ENCODE peak calls at places on chromosomes 12 and 14, in five cellular contexts. Y, K, O, T and I are unnamed samples.
A peak's percentile ranks its signal among the peaks of the same experiment; 100 is the strongest.

GRCh38 chr12:112234303-112234702 is 108.9 kb downstream of the TRAFD1 start:
- DNase-seq in Y (no peak), K (no peak), O (no peak), T (no peak), I (no peak)

GRCh38 chr14:74524076-74524812 is 30.7 kb downstream of the ISCA2 start:
- DNase-seq in Y (no peak), K (no peak), O (no peak), T (no peak), I (no peak)

GRCh38 chr12:5499566-5500325 is 67.8 kb downstream of the NTF3 start:
- DNase-seq in Y (peak; percentile 90), K (no peak), O (no peak), T (no peak), I (no peak)

GRCh38 chr12:107349008-107349747 is 255.8 kb upstream of the CRY1 start:
- DNase-seq in Y (no peak), K (no peak), O (no peak), T (no peak), I (no peak)

GRCh38 chr14:65261946-65262345 is 150.6 kb upstream of the FUT8 start:
- DNase-seq in Y (no peak), K (no peak), O (no peak), T (no peak), I (no peak)

GRCh38 chr12:107776171-107776570 is 1.7 kb downstream of the ASCL4 start:
- DNase-seq in Y (no peak), K (no peak), O (no peak), T (no peak), I (no peak)

GRCh38 chr12:90569685-90570084 is 385.3 kb downstream of the CCER1 start:
- DNase-seq in Y (no peak), K (no peak), O (no peak), T (no peak), I (no peak)

GRCh38 chr14:70354204-70354603 is 5.3 kb downstream of the COX16 start:
- DNase-seq in Y (no peak), K (no peak), O (no peak), T (no peak), I (no peak)

GRCh38 chr12:48001426-48002178 is 2.7 kb downstream of the COL2A1 start:
- DNase-seq in Y (no peak), K (peak; percentile 46), O (no peak), T (no peak), I (no peak)

GRCh38 chr12:38850463-38850862 is 54.9 kb downstream of the CPNE8 start:
- DNase-seq in Y (no peak), K (no peak), O (no peak), T (no peak), I (no peak)

GRCh38 chr14:51239813-51240803 is at the start of gene TMX1:
- DNase-seq in Y (peak; percentile 95), K (peak; percentile 97), O (peak; percentile 95), T (peak; percentile 96), I (peak; percentile 99)
- TF ChIP-seq CTCF in Y (no peak), K (no peak), O (peak; percentile 34), T (peak; percentile 33), I (no peak)

DNA sequence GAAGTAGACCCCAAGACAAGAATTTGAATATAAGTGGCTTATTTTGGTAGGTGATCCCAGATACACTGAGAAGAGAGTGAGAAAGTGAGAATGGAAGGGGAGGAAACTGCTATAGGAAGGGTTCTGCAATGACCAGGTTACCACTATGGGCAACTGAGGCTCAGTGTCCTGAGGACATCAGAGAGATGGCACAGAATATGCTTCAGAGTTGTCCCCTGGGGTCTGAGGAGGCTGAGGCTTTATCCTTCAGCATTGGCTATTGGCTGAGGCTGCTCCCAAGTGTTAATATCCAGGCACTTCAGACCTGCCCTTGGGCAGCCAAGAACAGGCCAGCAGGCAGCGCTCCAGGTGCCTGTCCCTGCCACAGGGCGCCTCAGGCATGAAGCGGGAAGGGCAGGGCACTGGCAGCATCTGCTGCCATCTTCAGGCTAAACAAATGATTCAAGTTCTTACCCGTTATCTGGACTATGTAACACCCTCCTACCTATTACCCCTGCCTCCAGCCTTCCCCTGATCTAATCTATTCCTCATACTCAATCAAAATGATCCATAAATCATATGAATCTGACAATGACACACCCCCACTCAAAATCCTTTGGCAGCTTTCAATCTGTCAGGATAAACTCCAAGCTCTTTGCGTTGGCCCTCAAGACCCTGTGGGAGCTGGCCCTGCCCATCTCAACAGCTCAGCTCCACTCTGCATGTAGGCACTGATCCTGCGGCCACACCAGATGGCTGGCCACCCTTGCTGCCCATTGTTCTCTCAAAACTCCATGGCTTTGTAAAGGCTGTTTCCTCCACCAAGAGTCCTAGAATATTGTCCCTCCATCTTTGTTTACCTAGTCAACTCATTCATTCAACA is 42.4 kb downstream of the CKAP4 start:
- DNase-seq in Y (no peak), K (peak; percentile 51), O (no peak), T (no peak), I (no peak)
- TF ChIP-seq CTCF in Y (peak; percentile 20), K (peak; percentile 16), O (no peak), T (no peak), I (no peak)

DNA sequence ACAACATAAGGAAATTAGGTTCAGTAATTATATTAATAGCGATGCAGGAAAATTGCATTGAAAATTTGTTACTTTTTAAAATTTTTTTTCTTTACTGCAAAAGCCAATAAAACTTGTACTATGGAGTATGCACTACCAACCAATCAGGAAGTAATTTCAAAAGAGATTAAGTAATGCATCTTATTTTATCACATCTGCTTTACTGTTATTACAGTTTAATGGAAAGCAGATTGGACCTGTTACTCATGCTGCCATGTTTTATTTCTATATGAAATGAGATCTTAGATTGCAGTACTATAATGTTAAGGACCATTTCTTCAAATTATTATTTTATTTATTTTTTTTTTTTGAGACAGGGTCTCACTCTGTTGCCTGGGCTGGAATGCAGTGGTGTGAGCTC is 1.7 kb upstream of the STRN3 start:
- DNase-seq in Y (no peak), K (no peak), O (no peak), T (no peak), I (no peak)
- TF ChIP-seq CTCF in Y (no peak), K (no peak), O (no peak), T (no peak), I (no peak)

GRCh38 chr14:32414808-32415255 is 85.7 kb downstream of the AKAP6 start:
- DNase-seq in Y (no peak), K (no peak), O (no peak), T (no peak), I (no peak)

GRCh38 chr14:32419429-32419828 is 90.3 kb downstream of the AKAP6 start:
- DNase-seq in Y (no peak), K (no peak), O (no peak), T (no peak), I (no peak)

GRCh38 chr14:32417956-32418552 is 89.0 kb downstream of the AKAP6 start:
- DNase-seq in Y (no peak), K (peak; percentile 34), O (no peak), T (no peak), I (no peak)

GRCh38 chr14:32413967-32414640 is 85.0 kb downstream of the AKAP6 start:
- DNase-seq in Y (no peak), K (no peak), O (no peak), T (no peak), I (no peak)
- TF ChIP-seq CTCF in Y (no peak), K (no peak), O (no peak), T (no peak), I (no peak)

DNA sequence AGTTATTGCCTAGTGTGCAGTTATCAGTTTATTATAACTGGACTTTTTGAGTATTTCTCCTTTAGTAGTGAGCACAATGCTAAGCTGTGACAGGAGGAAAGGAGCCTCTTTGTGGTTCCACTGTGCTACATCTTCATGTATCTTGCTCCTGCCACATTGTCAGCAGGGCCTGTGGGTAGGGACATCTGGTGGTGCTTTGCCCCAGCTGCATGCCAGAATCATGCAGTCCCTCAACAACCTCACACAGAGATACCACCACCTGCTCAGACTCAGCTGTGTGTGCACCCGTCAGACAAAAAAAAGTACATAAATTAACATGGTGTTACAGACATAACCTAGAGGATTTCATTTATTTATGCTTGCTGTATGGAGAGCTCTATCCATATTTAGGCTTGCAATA is 51.1 kb downstream of the MIS18BP1 start:
- DNase-seq in Y (no peak), K (no peak), O (no peak), T (no peak), I (no peak)
- TF ChIP-seq CTCF in Y (no peak), K (no peak), O (no peak), T (no peak), I (no peak)

GRCh38 chr14:78598046-78598652 is 428.0 kb downstream of the NRXN3 start:
- DNase-seq in Y (no peak), K (peak; percentile 27), O (peak; percentile 53), T (peak; percentile 13), I (no peak)
- TF ChIP-seq CTCF in Y (peak; percentile 92), K (peak; percentile 82), O (peak; percentile 96), T (peak; percentile 57), I (peak; percentile 80)

DNA sequence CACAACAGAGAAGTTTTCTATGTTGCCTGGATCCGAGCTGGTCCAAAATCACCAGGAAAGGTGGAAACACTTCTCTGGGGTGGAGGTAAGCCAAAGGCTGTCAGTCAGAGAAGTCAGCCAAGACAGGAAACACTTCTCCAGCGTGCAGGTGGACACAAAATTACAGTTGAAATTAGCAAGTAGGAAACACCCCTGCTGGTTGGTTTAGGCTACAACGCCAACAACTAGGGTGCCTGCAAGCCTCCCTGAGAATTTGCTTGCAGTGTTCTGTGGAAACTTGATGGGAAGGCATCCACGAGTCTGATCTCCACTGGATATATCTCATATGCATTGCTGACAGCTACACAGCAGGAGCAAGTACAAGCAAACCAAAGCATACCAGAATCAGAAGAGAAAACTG is 600.5 kb downstream of the RERGL start:
- DNase-seq in Y (no peak), K (no peak), O (no peak), T (no peak), I (no peak)
- TF ChIP-seq CTCF in Y (no peak), K (no peak), O (peak; percentile 37), T (no peak), I (no peak)

GRCh38 chr14:22265319-22266140 is 323.5 kb downstream of the DAD1 start:
- DNase-seq in Y (no peak), K (no peak), O (no peak), T (no peak), I (no peak)
- TF ChIP-seq CTCF in Y (no peak), K (no peak), O (peak; percentile 41), T (no peak), I (peak; percentile 62)

GRCh38 chr12:105076913-105077312 is 7.3 kb downstream of the ALDH1L2 start:
- DNase-seq in Y (no peak), K (no peak), O (no peak), T (no peak), I (no peak)

GRCh38 chr12:105076098-105076497 is 8.2 kb downstream of the ALDH1L2 start:
- DNase-seq in Y (peak; percentile 64), K (no peak), O (no peak), T (no peak), I (no peak)

GRCh38 chr12:105077435-105077834 is 6.8 kb downstream of the ALDH1L2 start:
- DNase-seq in Y (no peak), K (no peak), O (no peak), T (no peak), I (no peak)

GRCh38 chr12:105083041-105083440 is 1.2 kb downstream of the ALDH1L2 start:
- DNase-seq in Y (no peak), K (no peak), O (no peak), T (no peak), I (no peak)

DNA sequence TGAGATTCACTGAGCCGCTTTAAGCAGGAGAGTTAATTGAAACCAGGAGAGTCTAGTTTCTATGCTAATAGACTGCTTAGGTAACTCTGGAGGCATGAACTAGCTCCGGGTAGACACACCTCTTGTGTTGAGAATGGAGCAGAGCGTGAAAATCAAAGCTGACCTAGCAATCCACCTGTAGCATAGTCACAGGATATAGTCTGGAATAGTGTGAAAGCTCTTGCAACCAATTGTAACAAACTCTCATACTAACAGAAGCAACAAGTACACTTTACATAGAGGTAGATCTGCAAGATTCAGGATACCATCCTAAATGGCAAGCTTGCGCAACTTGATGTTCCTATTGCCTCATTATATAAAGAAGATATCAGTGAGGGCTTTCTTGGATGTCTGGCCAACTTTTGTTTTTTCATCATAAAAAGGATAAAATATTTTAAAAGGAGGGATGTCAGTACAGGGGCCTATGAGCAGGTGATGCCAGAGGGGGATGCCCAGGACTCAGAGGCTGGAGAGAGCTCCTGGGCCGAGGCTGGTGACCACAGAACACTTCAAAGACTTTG is 5.2 kb downstream of the ALDH1L2 start:
- DNase-seq in Y (no peak), K (no peak), O (no peak), T (no peak), I (no peak)
- TF ChIP-seq CTCF in Y (no peak), K (no peak), O (no peak), T (no peak), I (no peak)